ENCODE peak calls at places on chromosomes 11 and 22, in nine cellular contexts. Y is iPS DF 19.7, W is Calu3, C is T-helper 9 cell, I is uterus, O is AML-193, S is amygdala, M is colonic mucosa, E is right cardiac atrium. A is an unnamed sample.

GRCh38 chr11:46119053-46119351 is 2.3 kb downstream of the PHF21A start:
- DNase-seq in C (no peak), W (no peak), S (no peak), M (no peak), E (no peak), I (no peak), O (no peak), Y (no peak), A (no peak)

GRCh38 chr22:43126506-43127165 is 16.1 kb downstream of the BIK start:
- DNase-seq in Y (no peak), O (no peak), C (no peak), M (peak; percentile 78), W (peak; percentile 94), S (no peak), E (no peak), I (no peak), A (no peak)

GRCh38 chr11:82458777-82459176 is 274.9 kb downstream of the FAM181B start:
- DNase-seq in I (no peak), S (no peak), M (no peak), O (no peak), C (no peak), E (no peak), Y (no peak), W (no peak), A (no peak)

GRCh38 chr11:65496304-65497140 is 2.3 kb upstream of the MALAT1 start:
- DNase-seq in I (no peak), C (no peak), W (no peak), M (no peak), S (no peak), Y (no peak), O (no peak), E (peak; percentile 55), A (no peak)

GRCh38 chr11:100830295-100830694 is 143.2 kb downstream of the ARHGAP42 start:
- DNase-seq in I (no peak), E (peak; percentile 59), W (no peak), O (no peak), M (no peak), Y (no peak), C (no peak), S (no peak), A (no peak)

GRCh38 chr11:45087301-45087700 is 59.1 kb upstream of the PRDM11 start:
- DNase-seq in E (no peak), S (no peak), M (no peak), O (no peak), I (no peak), W (no peak), Y (no peak), C (no peak), A (no peak)

GRCh38 chr11:62392944-62393628 is 25.7 kb upstream of the SCGB1A1 start:
- DNase-seq in S (no peak), O (no peak), Y (no peak), W (peak; percentile 38), E (no peak), M (no peak), I (no peak), C (no peak), A (no peak)

GRCh38 chr11:76700177-76701100 is 29.9 kb upstream of the LRRC32 start:
- DNase-seq in Y (no peak), E (no peak), I (peak; percentile 65), C (no peak), S (no peak), O (no peak), W (no peak), M (no peak), A (no peak)